ENCODE peak calls at places on chromosomes 13 and 19, in six cellular contexts. E, D, Y, N, M and H are unnamed samples.

GRCh38 chr19:11673608-11674041 is 65.1 kb downstream of the ZNF823 start:
- DNase-seq in E (peak; percentile 84), D (peak; percentile 72), Y (no peak), N (no peak), M (peak; percentile 70), H (peak; percentile 55)

GRCh38 chr13:95643471-95643813 is 1.1 kb downstream of the DZIP1 start:
- DNase-seq in E (peak; percentile 19), D (no peak), Y (no peak), N (no peak), M (no peak), H (no peak)

GRCh38 chr13:46962286-46962941 is 65.6 kb upstream of the HTR2A start:
- DNase-seq in E (no peak), D (no peak), Y (no peak), N (no peak), M (no peak), H (no peak)

GRCh38 chr13:114064516-114065140 is 67.8 kb downstream of the RASA3 start:
- DNase-seq in E (no peak), D (peak; percentile 36), Y (no peak), N (no peak), M (peak; percentile 63), H (no peak)

GRCh38 chr13:73708393-73708985 is 425.7 kb downstream of the KLF12 start:
- DNase-seq in E (peak; percentile 61), D (no peak), Y (no peak), N (peak; percentile 17), M (peak; percentile 62), H (no peak)

GRCh38 chr19:52345162-52345561 is 9.1 kb downstream of the ZNF610 start:
- DNase-seq in E (no peak), D (no peak), Y (no peak), N (no peak), M (no peak), H (no peak)

GRCh38 chr13:29551214-29551613 is 44.3 kb downstream of the SLC7A1 start:
- DNase-seq in E (no peak), D (no peak), Y (no peak), N (no peak), M (no peak), H (no peak)

GRCh38 chr19:1214862-1215731 is 9.5 kb downstream of the STK11 start:
- DNase-seq in E (peak; percentile 77), D (peak; percentile 89), Y (no peak), N (no peak), M (peak; percentile 87), H (no peak)

GRCh38 chr19:41341669-41342490 is 11.8 kb downstream of the TGFB1 start:
- DNase-seq in E (no peak), D (no peak), Y (no peak), N (no peak), M (no peak), H (no peak)

GRCh38 chr19:7337380-7338194 is 11.2 kb upstream of the ARHGEF18 start:
- DNase-seq in E (no peak), D (no peak), Y (peak; percentile 86), N (no peak), M (no peak), H (no peak)

GRCh38 chr13:27634231-27634630 is 12.5 kb downstream of the POLR1D start:
- DNase-seq in E (no peak), D (no peak), Y (no peak), N (no peak), M (no peak), H (peak; percentile 30)

GRCh38 chr13:98879965-98880364 is 97.9 kb downstream of the DOCK9 start:
- DNase-seq in E (no peak), D (no peak), Y (no peak), N (no peak), M (no peak), H (no peak)

GRCh38 chr13:24032252-24032651 is 128.3 kb upstream of the SPATA13 start:
- DNase-seq in E (no peak), D (no peak), Y (no peak), N (no peak), M (no peak), H (no peak)

GRCh38 chr19:46574533-46574932 is 26.6 kb upstream of the CALM3 start:
- DNase-seq in E (no peak), D (no peak), Y (no peak), N (no peak), M (no peak), H (no peak)

GRCh38 chr13:51906581-51906980 is 44.8 kb downstream of the CCDC70 start:
- DNase-seq in E (no peak), D (no peak), Y (no peak), N (no peak), M (peak; percentile 41), H (peak; percentile 58)

GRCh38 chr13:44679602-44680001 is 103.5 kb upstream of the TSC22D1 start:
- DNase-seq in E (no peak), D (no peak), Y (no peak), N (no peak), M (no peak), H (no peak)

GRCh38 chr13:72864142-72865035 is 82.5 kb downstream of the PIBF1 start:
- DNase-seq in E (no peak), D (no peak), Y (no peak), N (no peak), M (no peak), H (no peak)

GRCh38 chr13:27928353-27928804 is 8.6 kb downstream of the PDX1 start:
- DNase-seq in E (no peak), D (no peak), Y (no peak), N (no peak), M (no peak), H (no peak)

GRCh38 chr13:97067342-97067895 is 73.1 kb upstream of the OXGR1 start:
- DNase-seq in E (no peak), D (no peak), Y (no peak), N (no peak), M (no peak), H (no peak)

GRCh38 chr19:35601971-35602370 is 10.6 kb upstream of the HAUS5 start:
- DNase-seq in E (no peak), D (no peak), Y (no peak), N (no peak), M (no peak), H (no peak)

GRCh38 chr19:41327499-41328156 is 17.7 kb downstream of the CCDC97 start:
- DNase-seq in E (no peak), D (peak; percentile 78), Y (peak; percentile 88), N (no peak), M (peak; percentile 62), H (peak; percentile 78)

GRCh38 chr13:38398810-38399493 is 49.3 kb downstream of the UFM1 start:
- DNase-seq in E (no peak), D (no peak), Y (no peak), N (no peak), M (no peak), H (no peak)

GRCh38 chr19:47284324-47284899 is 9.7 kb downstream of the INAFM1 start:
- DNase-seq in E (peak; percentile 53), D (no peak), Y (peak; percentile 51), N (no peak), M (peak; percentile 59), H (no peak)

GRCh38 chr13:46668302-46668720 is 115.3 kb downstream of the LRCH1 start:
- DNase-seq in E (peak; percentile 34), D (peak; percentile 51), Y (no peak), N (no peak), M (peak; percentile 47), H (no peak)

GRCh38 chr13:40375522-40376171 is 290.8 kb downstream of the FOXO1 start:
- DNase-seq in E (no peak), D (peak; percentile 64), Y (no peak), N (peak; percentile 15), M (no peak), H (no peak)

GRCh38 chr19:38899447-38900219 is at the start of the genes NFKBIB and SIRT2:
- DNase-seq in E (peak; percentile 100), D (peak; percentile 100), Y (peak; percentile 100), N (peak; percentile 99), M (peak; percentile 100), H (peak; percentile 100)
- TF ChIP-seq POLR2A in E (peak; percentile 36), D (peak; percentile 95), Y (peak; percentile 95), N (peak; percentile 89), M (peak; percentile 92), H (peak; percentile 30)

GRCh38 chr13:60492187-60492586 is 95.2 kb downstream of the TDRD3 start:
- DNase-seq in E (no peak), D (no peak), Y (no peak), N (no peak), M (no peak), H (no peak)
- TF ChIP-seq CTCF in E (no peak), D (no peak), Y (no peak), N (no peak), M (no peak), H (no peak)

GRCh38 chr19:8490873-8491272 is 11.6 kb downstream of the PRAM1 start:
- DNase-seq in E (no peak), D (no peak), Y (no peak), N (no peak), M (no peak), H (no peak)

GRCh38 chr19:8490395-8490760 is 12.1 kb downstream of the PRAM1 start:
- DNase-seq in E (no peak), D (no peak), Y (no peak), N (no peak), M (no peak), H (no peak)

GRCh38 chr19:8488351-8488750 is 14.1 kb downstream of the PRAM1 start:
- DNase-seq in E (no peak), D (no peak), Y (no peak), N (no peak), M (no peak), H (no peak)

GRCh38 chr19:8491574-8491973 is 10.9 kb downstream of the PRAM1 start:
- DNase-seq in E (no peak), D (no peak), Y (no peak), N (no peak), M (no peak), H (no peak)

DNA sequence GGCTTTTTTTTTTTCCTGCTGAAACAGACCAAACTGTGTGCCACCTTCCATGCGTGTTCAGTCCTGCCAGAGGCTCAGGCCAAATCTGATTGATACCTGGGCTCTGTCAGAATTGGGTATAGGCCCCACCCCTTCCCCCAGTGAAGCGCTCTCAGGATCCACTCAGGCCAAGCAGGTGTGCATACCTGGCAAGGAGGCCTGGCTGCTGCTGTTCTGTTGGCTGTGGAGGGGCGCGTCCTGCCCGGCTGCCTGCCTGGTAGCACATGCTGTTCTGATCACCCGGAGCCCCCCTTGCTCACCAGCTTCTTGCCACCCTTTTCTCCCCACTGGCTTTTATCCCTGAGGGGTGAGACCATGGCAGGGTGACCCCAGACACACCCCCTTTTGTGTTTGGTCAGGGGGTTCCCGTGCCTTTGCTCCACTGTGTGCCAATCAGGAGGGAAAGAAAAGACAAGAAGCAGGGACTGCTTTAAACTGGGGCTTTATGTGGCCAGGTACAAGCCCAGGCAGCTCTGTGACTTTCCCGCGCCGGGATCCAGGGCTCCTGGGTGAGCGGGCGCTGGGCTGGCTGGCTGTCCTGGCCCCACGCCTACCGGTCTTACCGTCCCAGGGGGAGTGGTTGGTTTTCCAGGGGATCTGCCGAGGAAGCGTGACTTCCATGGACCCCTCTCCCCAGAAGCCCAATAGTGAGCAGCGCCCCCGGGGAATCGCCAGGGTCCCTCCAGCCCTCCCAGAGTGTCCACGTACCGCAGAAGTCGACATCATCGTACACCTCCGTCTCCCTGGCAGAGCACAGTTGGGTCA is 12.6 kb downstream of the PRAM1 start:
- DNase-seq in E (no peak), D (no peak), Y (no peak), N (no peak), M (no peak), H (no peak)
- TF ChIP-seq POLR2A in E (no peak), D (no peak), Y (no peak), N (no peak), M (no peak), H (no peak)

DNA sequence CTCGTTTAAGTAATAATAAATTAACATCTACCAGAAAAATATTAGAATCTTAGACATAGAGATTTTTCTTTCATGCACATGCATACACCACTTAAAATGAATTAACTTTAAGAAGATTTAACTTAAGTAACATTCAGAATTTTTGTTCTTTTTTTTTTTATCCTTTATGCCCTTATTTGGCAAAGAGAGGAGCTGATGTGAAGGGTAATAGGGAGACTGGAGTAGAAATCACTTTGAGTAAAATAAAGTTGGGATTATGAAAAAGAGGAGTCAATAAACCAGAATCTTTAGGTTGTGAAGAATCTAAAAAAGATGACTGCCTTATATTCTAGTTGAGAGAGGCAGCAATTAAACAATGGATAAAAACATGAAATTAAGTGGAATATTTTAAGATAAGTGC is 18.8 kb upstream of the MIR17HG start:
- DNase-seq in E (no peak), D (no peak), Y (no peak), N (no peak), M (no peak), H (no peak)
- TF ChIP-seq CTCF in E (no peak), D (no peak), Y (no peak), N (no peak), M (no peak), H (no peak)